ENCODE peak calls at places on chromosomes 11 and 22, in four cellular contexts. One of them, this sample, is unnamed.

GRCh38 chr22:29245626-29246385 is 22.0 kb downstream of the RHBDD3 start:
- DNase-seq in stomach: peak
- DNase-seq in IMR-90: peak
- DNase-seq in esophagus muscularis mucosa: no peak
- DNase-seq in this sample: no peak

GRCh38 chr11:121777056-121777455 is 324.3 kb upstream of the SORL1-AS1 start:
- DNase-seq in stomach: no peak
- DNase-seq in esophagus muscularis mucosa: no peak
- DNase-seq in IMR-90: no peak
- DNase-seq in this sample: no peak

GRCh38 chr11:35617687-35618496 is at the start of gene FJX1:
- DNase-seq in IMR-90: peak
- DNase-seq in esophagus muscularis mucosa: no peak
- DNase-seq in stomach: no peak
- DNase-seq in this sample: peak

GRCh38 chr22:41742918-41743317 is 43.6 kb downstream of the MEI1 start:
- DNase-seq in stomach: no peak
- DNase-seq in esophagus muscularis mucosa: no peak
- DNase-seq in IMR-90: no peak
- DNase-seq in this sample: no peak

GRCh38 chr11:70901951-70902521 is 350.3 kb downstream of the SHANK2 start:
- DNase-seq in IMR-90: peak
- DNase-seq in esophagus muscularis mucosa: no peak
- DNase-seq in stomach: no peak
- DNase-seq in this sample: no peak

GRCh38 chr11:72703281-72704008 is 29.2 kb upstream of the PDE2A start:
- DNase-seq in esophagus muscularis mucosa: no peak
- DNase-seq in IMR-90: peak
- DNase-seq in stomach: no peak
- DNase-seq in this sample: peak

GRCh38 chr22:38029901-38030300 is 27.3 kb upstream of the PICK1 start:
- DNase-seq in esophagus muscularis mucosa: no peak
- DNase-seq in stomach: no peak
- DNase-seq in IMR-90: no peak
- DNase-seq in this sample: no peak

GRCh38 chr22:49930596-49931412 is 12.4 kb downstream of the CRELD2 start:
- DNase-seq in esophagus muscularis mucosa: no peak
- DNase-seq in IMR-90: peak
- DNase-seq in stomach: peak
- DNase-seq in this sample: no peak

GRCh38 chr11:103773059-103773458 is 263.4 kb upstream of the DDI1 start:
- DNase-seq in esophagus muscularis mucosa: no peak
- DNase-seq in stomach: no peak
- DNase-seq in IMR-90: peak
- DNase-seq in this sample: no peak

GRCh38 chr11:1966531-1966930 is 19.4 kb downstream of the MRPL23 start:
- DNase-seq in stomach: no peak
- DNase-seq in IMR-90: no peak
- DNase-seq in esophagus muscularis mucosa: no peak
- DNase-seq in this sample: no peak

GRCh38 chr11:128328955-128329551 is 258.3 kb downstream of the ETS1 start:
- DNase-seq in IMR-90: no peak
- DNase-seq in stomach: no peak
- DNase-seq in esophagus muscularis mucosa: no peak
- DNase-seq in this sample: no peak

GRCh38 chr22:23849009-23850006 is 8.4 kb upstream of the SLC2A11 start:
- DNase-seq in stomach: peak
- DNase-seq in esophagus muscularis mucosa: no peak
- DNase-seq in IMR-90: peak
- DNase-seq in this sample: peak

GRCh38 chr22:49599039-49599438 is 228.6 kb downstream of the BRD1 start:
- DNase-seq in esophagus muscularis mucosa: no peak
- DNase-seq in stomach: no peak
- DNase-seq in IMR-90: no peak
- DNase-seq in this sample: no peak

GRCh38 chr11:76789443-76789719 is 6.2 kb downstream of the TSKU start:
- DNase-seq in stomach: no peak
- DNase-seq in esophagus muscularis mucosa: no peak
- DNase-seq in IMR-90: no peak
- DNase-seq in this sample: no peak

GRCh38 chr11:110069158-110069737 is 23.9 kb upstream of the ZC3H12C start:
- DNase-seq in IMR-90: peak
- DNase-seq in esophagus muscularis mucosa: no peak
- DNase-seq in stomach: peak
- DNase-seq in this sample: peak

GRCh38 chr22:44648085-44648820 is 53.8 kb upstream of the PRR5 start:
- DNase-seq in stomach: no peak
- DNase-seq in esophagus muscularis mucosa: peak
- DNase-seq in IMR-90: peak
- DNase-seq in this sample: no peak

GRCh38 chr11:26947379-26947844 is 46.5 kb upstream of the FIBIN start:
- DNase-seq in esophagus muscularis mucosa: no peak
- DNase-seq in IMR-90: peak
- DNase-seq in stomach: no peak
- DNase-seq in this sample: peak

GRCh38 chr11:10646956-10647355 is 46.6 kb downstream of the IRAG1 start:
- DNase-seq in IMR-90: no peak
- DNase-seq in esophagus muscularis mucosa: no peak
- DNase-seq in stomach: no peak
- DNase-seq in this sample: no peak

GRCh38 chr11:76025817-76026216 is 180.5 kb downstream of the WNT11 start:
- DNase-seq in IMR-90: no peak
- DNase-seq in esophagus muscularis mucosa: no peak
- DNase-seq in stomach: no peak
- DNase-seq in this sample: no peak

GRCh38 chr11:116893437-116893836 is 56.0 kb upstream of the APOA1 start:
- DNase-seq in esophagus muscularis mucosa: no peak
- DNase-seq in IMR-90: no peak
- DNase-seq in stomach: no peak
- DNase-seq in this sample: no peak
- TF ChIP-seq CTCF in esophagus muscularis mucosa: no peak
- TF ChIP-seq CTCF in IMR-90: no peak
- TF ChIP-seq CTCF in stomach: no peak
- TF ChIP-seq CTCF in this sample: no peak

DNA sequence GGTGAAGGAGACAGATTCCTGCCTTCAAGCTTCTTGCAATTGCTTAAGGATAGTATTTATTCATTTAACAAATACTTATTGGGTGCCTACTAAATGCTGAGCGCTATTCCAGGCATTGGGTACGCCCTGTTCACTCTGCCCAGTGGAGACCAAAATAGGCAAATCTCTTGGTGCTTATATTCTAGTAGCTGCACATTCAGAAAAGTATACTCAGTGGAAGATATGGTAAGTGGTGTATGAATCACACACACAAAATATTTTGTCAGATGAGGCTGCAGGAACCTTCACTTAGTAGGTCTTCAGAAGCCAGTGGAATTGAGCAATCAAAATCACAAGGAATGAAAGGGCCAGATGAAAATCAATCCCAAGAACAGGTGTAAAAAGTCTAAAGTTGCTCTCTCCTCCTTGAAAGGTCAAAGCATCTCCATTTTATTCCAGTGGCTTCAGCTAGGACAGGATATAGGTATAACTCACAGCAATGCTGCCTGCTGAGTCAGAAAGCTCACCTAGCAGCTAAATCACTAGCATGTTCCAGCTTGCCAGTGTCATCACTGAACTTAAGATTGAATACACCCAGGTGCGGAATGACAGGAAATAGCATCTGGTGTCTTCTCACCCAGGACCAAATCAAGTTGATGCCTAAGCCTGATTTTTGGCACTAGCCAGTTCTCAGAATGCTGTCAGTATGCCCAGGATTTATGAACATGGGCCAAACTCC is 83.9 kb downstream of the AMOTL1 start:
- DNase-seq in stomach: no peak
- DNase-seq in IMR-90: no peak
- DNase-seq in esophagus muscularis mucosa: no peak
- DNase-seq in this sample: no peak
- TF ChIP-seq CTCF in stomach: no peak
- TF ChIP-seq CTCF in IMR-90: no peak
- TF ChIP-seq CTCF in esophagus muscularis mucosa: no peak
- TF ChIP-seq CTCF in this sample: no peak

DNA sequence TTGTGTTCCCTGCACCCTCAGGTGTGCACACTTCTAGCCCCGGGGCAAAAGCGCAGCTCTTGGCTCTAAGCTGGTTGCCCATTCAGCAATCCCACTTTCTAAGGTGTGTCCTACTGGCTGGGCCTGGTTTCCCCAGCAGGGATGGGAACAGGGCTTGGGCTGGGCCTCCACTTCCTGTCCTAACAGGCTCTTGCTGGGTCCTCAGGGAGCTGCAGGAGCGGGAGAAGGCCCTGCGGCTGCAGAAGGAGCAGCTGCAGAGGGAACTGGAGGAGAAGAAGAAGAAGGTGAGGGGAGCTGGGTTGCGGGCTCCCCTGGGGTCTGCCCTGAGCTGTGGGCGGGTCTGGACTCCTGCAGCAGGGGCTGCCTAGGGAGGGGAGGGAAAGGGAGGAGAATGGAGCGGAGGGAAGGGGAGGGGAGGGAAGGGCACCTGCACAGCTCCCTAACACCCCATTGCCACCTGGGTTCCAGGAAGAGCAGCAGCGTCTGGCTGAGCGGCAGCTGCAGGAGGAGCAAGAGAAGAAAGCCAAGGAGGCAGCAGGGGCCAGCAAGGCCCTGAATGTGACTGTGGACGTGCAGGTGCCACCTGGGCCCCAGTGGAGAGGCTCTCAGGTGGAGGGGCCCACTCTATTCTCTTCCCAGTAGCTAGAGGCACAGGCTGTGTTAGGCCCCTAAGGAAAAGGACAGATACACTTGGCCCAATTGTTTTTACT is 24.6 kb downstream of the INCENP start:
- DNase-seq in stomach: peak
- DNase-seq in IMR-90: no peak
- DNase-seq in esophagus muscularis mucosa: no peak
- DNase-seq in this sample: no peak
- TF ChIP-seq CTCF in stomach: no peak
- TF ChIP-seq CTCF in IMR-90: no peak
- TF ChIP-seq CTCF in esophagus muscularis mucosa: no peak
- TF ChIP-seq CTCF in this sample: no peak

DNA sequence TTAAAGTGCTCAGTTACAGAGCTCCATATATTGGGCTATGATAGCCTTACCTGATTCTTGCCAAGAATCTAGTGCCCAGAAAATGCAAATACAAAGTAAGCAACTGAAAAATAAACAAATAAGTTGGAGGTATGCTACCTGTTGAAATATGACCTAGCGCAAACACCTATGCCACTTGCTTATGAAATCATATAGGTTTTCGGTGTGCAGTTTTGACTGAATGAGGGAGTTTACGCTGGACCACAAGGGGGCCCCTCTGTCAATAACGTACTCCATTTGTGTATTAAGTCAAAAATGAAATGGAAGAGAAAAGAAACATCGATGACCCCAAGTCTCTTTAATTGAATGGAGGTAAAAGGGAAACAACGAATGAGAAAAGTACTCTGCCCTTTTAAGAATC is 84.9 kb upstream of the TRIM77 start:
- DNase-seq in stomach: no peak
- DNase-seq in esophagus muscularis mucosa: no peak
- DNase-seq in IMR-90: no peak
- DNase-seq in this sample: no peak
- TF ChIP-seq CTCF in stomach: no peak
- TF ChIP-seq CTCF in esophagus muscularis mucosa: no peak
- TF ChIP-seq CTCF in IMR-90: peak
- TF ChIP-seq CTCF in this sample: no peak